ENCODE peak calls at places on chromosomes 4 and X, in four cellular contexts. L is CD14-positive monocyte, C is small intestine, S is HEK293T. V is an unnamed sample.

GRCh38 chr4:85860066-85860465 is 385.1 kb downstream of the ARHGAP24 start:
- DNase-seq in L (no peak), S (no peak), C (no peak), V (no peak)

GRCh38 chrX:153761863-153762262 is 2.2 kb upstream of the PLXNB3 start:
- DNase-seq in S (no peak), C (no peak), L (no peak), V (no peak)

GRCh38 chrX:112967341-112967740 is 126.7 kb upstream of the AMOT start:
- DNase-seq in S (no peak), C (no peak), L (no peak), V (no peak)

GRCh38 chr4:39319678-39320077 is 46.5 kb downstream of the RFC1 start:
- DNase-seq in S (no peak), C (no peak), L (no peak), V (no peak)

GRCh38 chrX:18973527-18974192 is 10.3 kb downstream of the PHKA2 start:
- DNase-seq in L (no peak), S (no peak), C (peak; percentile 17), V (no peak)

GRCh38 chrX:79161655-79162054 is 17.2 kb downstream of the GPR174 start:
- DNase-seq in L (no peak), C (peak; percentile 46), S (no peak), V (no peak)

GRCh38 chrX:107493141-107493540 is 43.7 kb downstream of the FRMPD3 start:
- DNase-seq in S (no peak), C (no peak), L (no peak), V (no peak)

GRCh38 chr4:76764251-76764650 is 133.7 kb downstream of the SOWAHB start:
- DNase-seq in L (no peak), C (no peak), S (no peak), V (no peak)

GRCh38 chrX:40096395-40097091 is 1.2 kb downstream of the BCOR start:
- DNase-seq in L (no peak), C (no peak), S (no peak), V (no peak)

GRCh38 chr4:159341486-159341885 is 238.6 kb downstream of the RAPGEF2 start:
- DNase-seq in S (no peak), L (no peak), C (no peak), V (no peak)

GRCh38 chr4:1576200-1576960 is 107.7 kb downstream of the FAM53A start:
- DNase-seq in S (no peak), C (no peak), L (no peak), V (no peak)

GRCh38 chr4:55768291-55768690 is 51.3 kb upstream of the EXOC1L start:
- DNase-seq in S (no peak), L (no peak), C (no peak), V (no peak)

GRCh38 chrX:82041034-82041433 is 839.1 kb downstream of the SH3BGRL start:
- DNase-seq in L (no peak), S (no peak), C (no peak), V (no peak)

GRCh38 chrX:148380107-148380506 is 120.3 kb upstream of the AFF2 start:
- DNase-seq in C (peak; percentile 5), L (no peak), S (no peak), V (no peak)

GRCh38 chr4:30719363-30720020 is 677 bp upstream of the PCDH7 start:
- DNase-seq in C (peak; percentile 47), L (no peak), S (peak; percentile 26), V (no peak)

GRCh38 chr4:106707776-106708603 is 328.1 kb downstream of the DKK2 start:
- DNase-seq in C (no peak), L (no peak), S (no peak), V (no peak)

GRCh38 chr4:2750719-2751605 is 5.2 kb downstream of the TNIP2 start:
- DNase-seq in L (no peak), S (no peak), C (peak; percentile 61), V (no peak)

GRCh38 chr4:13036841-13037240 is 447.3 kb downstream of the RAB28 start:
- DNase-seq in L (no peak), S (no peak), C (no peak), V (no peak)

GRCh38 chr4:155403886-155404285 is 27.1 kb upstream of the MAP9 start:
- DNase-seq in L (no peak), S (peak; percentile 23), C (no peak), V (no peak)

GRCh38 chr4:55730143-55730931 is 89.3 kb upstream of the EXOC1L start:
- DNase-seq in L (no peak), C (peak; percentile 68), S (no peak), V (no peak)

GRCh38 chr4:10371869-10372471 is 85.3 kb downstream of the ZNF518B start:
- DNase-seq in S (no peak), L (no peak), C (no peak), V (no peak)

GRCh38 chrX:15336023-15336413 is 695 bp upstream of the PIGA start:
- DNase-seq in S (no peak), C (no peak), L (peak; percentile 70), V (no peak)

GRCh38 chr4:3331511-3332394 is 38.9 kb downstream of the RGS12 start:
- DNase-seq in L (no peak), C (no peak), S (no peak), V (no peak)

GRCh38 chrX:29662101-29662500 is 553.3 kb upstream of the MAGEB2 start:
- DNase-seq in L (no peak), C (no peak), S (no peak), V (no peak)

GRCh38 chr4:140234697-140235060 is 80.7 kb upstream of the MAML3 start:
- DNase-seq in C (no peak), S (no peak), L (no peak), V (no peak)

GRCh38 chr4:4668355-4669210 is 126.7 kb upstream of the STX18 start:
- DNase-seq in C (no peak), L (no peak), S (no peak), V (no peak)

GRCh38 chrX:41664307-41665299 is 24.2 kb upstream of the GPR34 start:
- DNase-seq in C (no peak), S (no peak), L (no peak), V (no peak)

GRCh38 chr4:15893967-15894366 is 44.6 kb downstream of the FGFBP1 start:
- DNase-seq in C (no peak), S (no peak), L (no peak), V (peak; percentile 34)

GRCh38 chr4:164935363-164935762 is 42.1 kb downstream of the TRIM61 start:
- DNase-seq in S (peak; percentile 18), L (no peak), C (no peak), V (no peak)

GRCh38 chr4:41509411-41510008 is 28.4 kb upstream of the LIMCH1 start:
- DNase-seq in C (no peak), S (no peak), L (no peak), V (no peak)

V was measured in lung.